ENCODE peak calls at places on chromosomes 12 and 14, in nine cellular contexts. P, H, C, O, F, R, D, I and K are unnamed samples. For H3K36me3, the result is how much of the 10 kb centered on the place peaks cover.

GRCh38 chr12:29152223-29152868 is 3.3 kb downstream of the FAR2 start:
- DNase-seq in R (no peak), I (no peak), P (no peak), D (no peak), C (no peak), H (no peak), O (no peak), F (no peak), K (no peak)

GRCh38 chr12:124828264-124829007 is 35.2 kb downstream of the SCARB1 start:
- DNase-seq in D (peak), H (peak), R (peak), P (no peak), I (no peak), C (no peak), O (peak), F (no peak), K (no peak)

GRCh38 chr12:72281145-72281544 is 9.0 kb downstream of the TRHDE start:
- DNase-seq in R (no peak), H (no peak), D (no peak), C (no peak), O (peak), I (no peak), F (no peak), P (no peak), K (no peak)

GRCh38 chr12:12230275-12230674 is 36.6 kb downstream of the LRP6 start:
- DNase-seq in F (no peak), R (no peak), O (no peak), D (no peak), I (no peak), P (no peak), C (no peak), H (no peak), K (no peak)

GRCh38 chr12:2248087-2248900 is 195.5 kb downstream of the CACNA1C start:
- DNase-seq in R (no peak), P (peak), D (no peak), O (peak), I (no peak), F (no peak), H (no peak), C (no peak), K (no peak)

GRCh38 chr14:69044965-69045555 is 66.0 kb upstream of the ACTN1 start:
- DNase-seq in P (no peak), H (no peak), D (no peak), R (no peak), C (no peak), F (no peak), I (no peak), O (peak), K (peak)

GRCh38 chr14:68918612-68919011 is 60.5 kb downstream of the ACTN1 start:
- DNase-seq in I (no peak), F (no peak), P (no peak), R (no peak), D (no peak), O (no peak), C (no peak), H (no peak), K (no peak)

GRCh38 chr12:116384175-116384574 is 106.7 kb upstream of the MED13L start:
- DNase-seq in F (no peak), I (no peak), R (no peak), P (no peak), H (no peak), C (no peak), O (no peak), D (no peak), K (no peak)

DNA sequence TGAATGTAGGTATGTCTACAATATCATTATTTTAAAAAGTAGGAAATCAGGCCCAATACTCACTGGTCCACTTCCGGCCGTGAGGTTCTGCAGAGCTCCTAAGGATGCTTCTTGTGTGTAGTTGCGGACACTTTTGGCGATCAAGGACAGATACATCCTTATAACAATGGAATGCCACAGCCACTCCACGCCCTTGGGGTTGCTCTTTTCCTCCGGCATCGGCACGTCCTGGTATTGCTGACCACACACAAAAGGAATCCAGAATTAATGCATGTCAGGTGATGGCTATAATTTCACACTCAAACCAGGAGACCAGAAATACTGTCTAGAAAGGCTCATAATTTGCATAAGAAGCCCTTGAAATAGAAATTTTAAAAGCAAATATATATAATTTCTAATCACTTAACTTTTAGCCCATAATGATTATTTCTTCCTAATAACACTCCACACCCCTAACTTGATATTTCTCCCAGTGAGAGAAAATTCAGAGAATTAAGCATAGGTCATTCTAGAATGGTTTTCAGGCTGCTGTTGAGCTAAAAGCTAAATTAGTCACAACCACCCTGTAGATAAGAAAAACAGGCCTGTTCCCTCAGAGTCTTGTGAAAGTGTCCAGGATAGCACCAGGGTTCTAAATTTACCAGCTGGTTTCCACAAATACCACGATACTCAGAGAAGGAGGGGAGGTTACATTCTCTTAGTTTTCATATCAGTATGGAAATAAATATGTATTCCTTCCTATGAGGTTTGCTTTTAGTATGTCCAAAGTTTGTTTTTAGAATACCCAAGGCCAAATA is 65.8 kb upstream of the YARS2 start:
- DNase-seq in R (no peak), H (no peak), O (no peak), P (peak), I (no peak), F (no peak), D (no peak), C (no peak), K (peak)
- H3K27ac ChIP-seq in R (peak), H (no peak), O (no peak), P (no peak), I (no peak), F (no peak), D (no peak), C (no peak), K (peak)

GRCh38 chr12:131912526-131913274 is 16.4 kb upstream of the PUS1 start:
- DNase-seq in C (no peak), I (no peak), O (peak), D (peak), P (peak), R (peak), H (no peak), F (no peak), K (no peak)

GRCh38 chr12:131911851-131912525 is 17.1 kb upstream of the PUS1 start:
- DNase-seq in C (no peak), F (no peak), I (no peak), R (no peak), O (no peak), H (no peak), D (peak), P (peak), K (no peak)

GRCh38 chr12:131914179-131914702 is 14.8 kb upstream of the PUS1 start:
- DNase-seq in D (no peak), O (no peak), I (no peak), R (no peak), C (no peak), H (no peak), F (no peak), P (no peak), K (no peak)

GRCh38 chr12:131915000-131915689 is 13.9 kb upstream of the PUS1 start:
- DNase-seq in R (no peak), F (no peak), I (no peak), H (no peak), D (no peak), O (no peak), P (no peak), C (no peak), K (no peak)

DNA sequence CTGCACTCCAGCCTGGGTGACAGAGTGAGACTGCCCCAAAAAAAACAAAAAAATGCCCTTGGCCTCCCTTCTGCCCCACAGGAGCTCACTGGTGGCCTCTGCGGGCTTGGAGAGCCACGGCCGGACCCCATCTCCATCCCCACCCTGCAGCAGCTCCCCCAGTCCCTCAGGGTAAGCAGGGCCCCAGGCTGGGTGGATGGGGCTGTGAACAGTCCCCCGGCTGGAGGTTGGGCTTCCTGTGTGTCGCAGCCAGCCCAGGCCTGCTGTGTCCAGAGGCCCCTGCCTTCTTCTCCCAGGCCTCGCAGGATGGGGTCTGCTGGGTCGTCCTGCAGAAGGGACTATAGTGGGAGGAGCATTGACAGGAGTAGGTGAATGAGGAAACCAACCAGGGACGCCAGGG is 15.4 kb upstream of the PUS1 start:
- DNase-seq in R (no peak), D (no peak), H (no peak), O (no peak), P (no peak), C (no peak), I (no peak), F (no peak), K (no peak)
- H3K36me3 ChIP-seq in R (half or more), D (under half), H (under half), O (under half), P (half or more), C (under half), I (half or more), F (half or more), K (under half)

DNA sequence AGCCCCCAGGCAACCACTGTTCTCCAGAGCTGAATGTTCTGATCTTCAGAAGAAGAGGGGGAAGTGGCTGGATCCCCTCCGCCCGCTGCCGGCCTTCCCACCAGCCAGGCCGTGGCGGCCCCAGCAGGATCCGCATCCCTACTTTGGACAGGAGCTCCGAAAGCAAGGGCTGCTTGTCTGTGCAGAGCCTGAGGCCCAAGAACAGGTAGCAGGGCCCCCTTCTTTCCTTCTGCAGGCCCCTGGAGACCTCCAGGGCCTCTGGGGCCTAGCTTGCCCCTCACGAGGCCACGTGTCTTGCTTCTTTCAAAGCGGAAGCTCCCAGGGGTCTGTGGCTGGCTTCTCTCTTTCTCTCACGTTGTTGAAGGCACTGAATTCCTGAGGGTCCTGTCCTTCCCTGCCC is 13.2 kb downstream of the PGF start:
- DNase-seq in C (no peak), I (no peak), O (no peak), R (no peak), D (no peak), F (no peak), P (no peak), H (no peak), K (no peak)
- H3K27ac ChIP-seq in C (no peak), I (no peak), O (no peak), R (peak), D (no peak), F (no peak), P (no peak), H (peak), K (no peak)

DNA sequence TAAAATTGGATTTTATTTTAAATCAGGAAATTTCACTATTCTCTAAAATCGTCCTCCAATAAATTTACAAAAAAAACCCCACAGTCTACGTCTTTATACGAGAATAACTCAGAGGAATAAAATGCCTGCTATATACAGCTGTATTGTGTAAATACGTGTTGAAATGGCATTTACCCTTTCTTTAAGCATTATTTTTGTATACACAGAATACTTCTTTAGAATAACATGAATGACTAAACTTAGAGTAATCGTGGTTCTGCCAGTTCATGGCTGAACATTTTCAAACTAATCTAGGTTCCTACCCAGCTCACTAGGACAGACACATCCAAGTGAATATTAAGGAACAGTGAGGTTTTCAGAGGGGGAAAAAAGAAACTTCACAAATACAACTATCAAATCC is 24.6 kb downstream of the DICER1 start:
- DNase-seq in P (no peak), I (no peak), D (no peak), O (no peak), H (no peak), C (no peak), R (no peak), F (no peak), K (no peak)
- H3K36me3 ChIP-seq in P (under half), I (half or more), D (under half), O (under half), H (under half), C (under half), R (under half), F (under half), K (half or more)

DNA sequence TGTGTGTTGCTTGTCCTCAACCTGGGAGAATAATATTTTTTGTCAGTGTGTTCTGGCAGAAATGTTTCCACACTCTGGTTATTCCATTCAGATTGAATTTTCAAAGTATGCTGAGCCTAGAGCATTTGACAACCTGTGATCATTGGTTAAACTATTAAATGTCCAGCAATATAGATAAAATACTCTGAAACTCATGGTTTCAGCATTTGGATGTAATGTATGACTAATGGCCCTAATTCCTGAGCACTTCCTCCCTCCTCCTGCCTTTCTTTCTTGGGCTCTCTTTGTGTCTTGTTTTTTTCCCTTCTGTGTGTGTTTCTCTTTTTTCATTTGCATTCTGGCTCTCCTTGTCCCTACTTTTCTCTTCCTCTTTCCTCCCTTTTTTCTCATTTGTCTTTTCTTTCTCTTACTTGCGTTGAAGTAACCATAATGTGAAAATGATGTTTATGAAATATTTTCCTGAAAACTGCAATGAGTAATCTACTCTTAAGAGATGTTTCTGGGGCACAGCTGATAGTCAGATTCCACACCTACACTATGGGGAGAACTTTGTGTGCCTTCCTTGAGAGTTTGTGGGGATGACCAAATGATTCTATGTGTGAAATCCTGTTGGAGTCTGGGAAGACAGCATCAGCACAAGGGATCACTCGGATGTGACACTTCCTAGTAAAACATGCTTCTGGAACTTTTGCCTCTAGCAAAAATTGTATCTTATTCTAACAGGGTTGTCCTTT is 74.6 kb downstream of the FRMD6 start:
- DNase-seq in F (no peak), D (no peak), O (peak), R (no peak), P (no peak), C (no peak), I (no peak), H (no peak), K (no peak)
- H3K27ac ChIP-seq in F (no peak), D (no peak), O (peak), R (no peak), P (peak), C (no peak), I (no peak), H (no peak), K (no peak)